ENCODE peak calls at places on chromosomes 2 and 18, in ten cellular contexts. V, K, Z, D, R, F, M, A, Q and P are unnamed samples.

GRCh38 chr2:240649331-240649730 is 24.1 kb downstream of the GPR35 start:
- DNase-seq in V (no peak), K (no peak), Z (no peak), D (no peak), R (no peak), F (peak), M (no peak), A (no peak), Q (no peak), P (no peak)

GRCh38 chr2:27296466-27296865 is 11.8 kb downstream of the UCN start:
- DNase-seq in V (no peak), K (no peak), Z (no peak), D (no peak), R (no peak), F (no peak), M (no peak), A (no peak), Q (no peak), P (peak)

GRCh38 chr2:96898135-96898505 is 28.2 kb upstream of the SEMA4C start:
- DNase-seq in V (no peak), K (no peak), Z (no peak), D (no peak), R (no peak), F (no peak), M (no peak), A (no peak), Q (no peak), P (no peak)

GRCh38 chr2:226898925-226899324 is 63.1 kb downstream of the RHBDD1 start:
- DNase-seq in V (no peak), K (no peak), Z (no peak), D (no peak), R (no peak), F (no peak), M (no peak), A (no peak), Q (no peak), P (no peak)

GRCh38 chr18:34224423-34225217 is at the start of gene NOL4:
- DNase-seq in V (no peak), K (no peak), Z (no peak), D (no peak), R (peak), F (no peak), M (no peak), A (peak), Q (no peak), P (no peak)

GRCh38 chr18:74625157-74625556 is 27.5 kb downstream of the ZNF407 start:
- DNase-seq in V (peak), K (no peak), Z (no peak), D (no peak), R (no peak), F (no peak), M (no peak), A (no peak), Q (no peak), P (no peak)

GRCh38 chr2:126655066-126655465 is 892 bp upstream of the GYPC start:
- DNase-seq in V (peak), K (peak), Z (no peak), D (no peak), R (no peak), F (no peak), M (no peak), A (no peak), Q (no peak), P (peak)

GRCh38 chr2:158723921-158724802 is 71.0 kb upstream of the DAPL1 start:
- DNase-seq in V (no peak), K (no peak), Z (no peak), D (no peak), R (peak), F (no peak), M (peak), A (no peak), Q (no peak), P (no peak)

GRCh38 chr2:114659895-114660294 is 217.5 kb downstream of the DPP10 start:
- DNase-seq in V (no peak), K (no peak), Z (no peak), D (no peak), R (no peak), F (no peak), M (no peak), A (no peak), Q (no peak), P (no peak)

GRCh38 chr2:96250188-96250587 is 15.6 kb downstream of the TMEM127 start:
- DNase-seq in V (no peak), K (no peak), Z (no peak), D (no peak), R (no peak), F (no peak), M (no peak), A (no peak), Q (no peak), P (no peak)

GRCh38 chr2:9631976-9632700 is 1.3 kb upstream of the YWHAQ start:
- DNase-seq in V (no peak), K (no peak), Z (no peak), D (no peak), R (no peak), F (no peak), M (no peak), A (no peak), Q (peak), P (no peak)

GRCh38 chr18:36849288-36850011 is 20.5 kb downstream of the KIAA1328 start:
- DNase-seq in V (peak), K (no peak), Z (no peak), D (no peak), R (no peak), F (no peak), M (no peak), A (no peak), Q (no peak), P (peak)

GRCh38 chr2:53268086-53268485 is 499.5 kb upstream of the CHAC2 start:
- DNase-seq in V (no peak), K (no peak), Z (no peak), D (no peak), R (no peak), F (no peak), M (peak), A (no peak), Q (no peak), P (no peak)

GRCh38 chr2:26521913-26522180 is 43.9 kb upstream of the OTOF start:
- DNase-seq in V (no peak), K (no peak), Z (no peak), D (no peak), R (no peak), F (no peak), M (no peak), A (no peak), Q (no peak), P (no peak)

GRCh38 chr2:230796280-230796862 is 68.4 kb upstream of the ITM2C start:
- DNase-seq in V (peak), K (no peak), Z (no peak), D (no peak), R (peak), F (no peak), M (peak), A (no peak), Q (no peak), P (peak)

GRCh38 chr2:69565431-69565839 is 78.1 kb downstream of the AAK1 start:
- DNase-seq in V (no peak), K (no peak), Z (peak), D (no peak), R (peak), F (peak), M (peak), A (peak), Q (peak), P (peak)

GRCh38 chr2:146633159-146633558 is 1211.7 kb upstream of the ACVR2A start:
- DNase-seq in V (no peak), K (no peak), Z (no peak), D (no peak), R (no peak), F (no peak), M (no peak), A (no peak), Q (no peak), P (no peak)

GRCh38 chr2:158013791-158014190 is 87.9 kb upstream of the UPP2 start:
- DNase-seq in V (no peak), K (no peak), Z (no peak), D (no peak), R (no peak), F (no peak), M (no peak), A (no peak), Q (no peak), P (no peak)

GRCh38 chr2:153766415-153766814 is 105.3 kb upstream of the GALNT13 start:
- DNase-seq in V (no peak), K (no peak), Z (no peak), D (no peak), R (no peak), F (no peak), M (no peak), A (no peak), Q (no peak), P (no peak)

GRCh38 chr2:5926896-5927512 is 234.8 kb downstream of the SOX11 start:
- DNase-seq in V (no peak), K (no peak), Z (no peak), D (no peak), R (no peak), F (no peak), M (no peak), A (no peak), Q (no peak), P (no peak)

GRCh38 chr2:200670313-200670712 is 84.5 kb downstream of the AOX1 start:
- DNase-seq in V (no peak), K (no peak), Z (no peak), D (no peak), R (no peak), F (no peak), M (no peak), A (no peak), Q (no peak), P (no peak)

GRCh38 chr2:102365763-102366162 is 10.2 kb downstream of the IL18R1 start:
- DNase-seq in V (no peak), K (no peak), Z (no peak), D (no peak), R (no peak), F (no peak), M (no peak), A (no peak), Q (no peak), P (no peak)

GRCh38 chr2:63849381-63850203 is 7.9 kb downstream of the UGP2 start:
- DNase-seq in V (no peak), K (no peak), Z (no peak), D (no peak), R (no peak), F (no peak), M (peak), A (no peak), Q (no peak), P (peak)

GRCh38 chr2:42128731-42129486 is 40.2 kb upstream of the EML4 start:
- DNase-seq in V (peak), K (no peak), Z (no peak), D (no peak), R (no peak), F (no peak), M (no peak), A (no peak), Q (no peak), P (no peak)

GRCh38 chr2:222399038-222399783 is 25.1 kb upstream of the SGPP2 start:
- DNase-seq in V (no peak), K (no peak), Z (no peak), D (no peak), R (peak), F (no peak), M (no peak), A (no peak), Q (no peak), P (no peak)

GRCh38 chr2:44495544-44495943 is 133.8 kb downstream of the CAMKMT start:
- DNase-seq in V (no peak), K (no peak), Z (no peak), D (no peak), R (no peak), F (no peak), M (no peak), A (no peak), Q (no peak), P (no peak)

GRCh38 chr18:63575680-63576079 is 11.5 kb upstream of the SERPINB13 start:
- DNase-seq in V (no peak), K (no peak), Z (no peak), D (no peak), R (peak), F (no peak), M (no peak), A (no peak), Q (no peak), P (no peak)

GRCh38 chr2:169232551-169233154 is 129.7 kb downstream of the LRP2 start:
- DNase-seq in V (no peak), K (no peak), Z (no peak), D (no peak), R (no peak), F (no peak), M (no peak), A (no peak), Q (no peak), P (no peak)

GRCh38 chr2:59888015-59888414 is 665.4 kb downstream of the BCL11A start:
- DNase-seq in V (no peak), K (no peak), Z (no peak), D (no peak), R (no peak), F (peak), M (no peak), A (no peak), Q (no peak), P (no peak)

GRCh38 chr2:220165401-220165800 is 538.0 kb downstream of the SLC4A3 start:
- DNase-seq in V (no peak), K (no peak), Z (no peak), D (no peak), R (peak), F (no peak), M (no peak), A (no peak), Q (no peak), P (no peak)

GRCh38 chr2:236793041-236794011 is 223.7 kb downstream of the ACKR3 start:
- DNase-seq in V (no peak), K (no peak), Z (no peak), D (no peak), R (no peak), F (no peak), M (no peak), A (no peak), Q (no peak), P (no peak)

GRCh38 chr2:232874677-232875223 is 4.7 kb downstream of the SNORC start:
- DNase-seq in V (no peak), K (no peak), Z (no peak), D (no peak), R (no peak), F (no peak), M (no peak), A (no peak), Q (no peak), P (no peak)

GRCh38 chr2:37361994-37362698 is 17.7 kb downstream of the QPCT start:
- DNase-seq in V (no peak), K (no peak), Z (no peak), D (no peak), R (peak), F (no peak), M (no peak), A (no peak), Q (no peak), P (no peak)

GRCh38 chr2:112812318-112813042 is 24.1 kb downstream of the IL1B start:
- DNase-seq in V (peak), K (no peak), Z (no peak), D (no peak), R (peak), F (no peak), M (no peak), A (no peak), Q (no peak), P (peak)

GRCh38 chr2:66270247-66270646 is 164.7 kb upstream of the MEIS1 start:
- DNase-seq in V (no peak), K (no peak), Z (no peak), D (no peak), R (peak), F (no peak), M (no peak), A (no peak), Q (no peak), P (no peak)

GRCh38 chr18:61582205-61582710 is 249.0 kb downstream of the CDH20 start:
- DNase-seq in V (no peak), K (peak), Z (no peak), D (no peak), R (no peak), F (no peak), M (no peak), A (no peak), Q (peak), P (no peak)
- TF ChIP-seq CTCF in V (no peak), K (peak), Z (no peak), D (no peak), R (no peak), F (peak), M (peak), A (no peak), Q (no peak), P (no peak)

GRCh38 chr18:4077204-4077603 is 377.9 kb downstream of the DLGAP1 start:
- DNase-seq in V (no peak), K (no peak), Z (no peak), D (no peak), R (no peak), F (no peak), M (no peak), A (no peak), Q (no peak), P (no peak)
- H3K4me3 ChIP-seq in V (no peak), K (no peak), Z (no peak), D (no peak), R (no peak), F (no peak), M (no peak), A (no peak), Q (no peak), P (no peak)

GRCh38 chr2:235026649-235027557 is 75.1 kb downstream of the SH3BP4 start:
- DNase-seq in V (peak), K (no peak), Z (peak), D (no peak), R (peak), F (no peak), M (peak), A (peak), Q (peak), P (peak)
- TF ChIP-seq CTCF in V (no peak), K (no peak), Z (no peak), D (no peak), R (no peak), F (no peak), M (no peak), A (no peak), Q (no peak), P (no peak)

GRCh38 chr18:80192653-80193385 is 54.5 kb downstream of the PARD6G start:
- DNase-seq in V (no peak), K (peak), Z (no peak), D (no peak), R (no peak), F (no peak), M (no peak), A (no peak), Q (no peak), P (no peak)
- H3K4me3 ChIP-seq in V (no peak), K (no peak), Z (no peak), D (no peak), R (no peak), F (no peak), M (no peak), A (no peak), Q (no peak), P (no peak)

GRCh38 chr18:59264136-59264571 is 9.1 kb downstream of the RAX start:
- DNase-seq in V (no peak), K (no peak), Z (no peak), D (no peak), R (no peak), F (no peak), M (no peak), A (no peak), Q (no peak), P (no peak)

GRCh38 chr18:59265246-59266018 is 7.8 kb downstream of the RAX start:
- DNase-seq in V (no peak), K (no peak), Z (no peak), D (no peak), R (no peak), F (no peak), M (no peak), A (peak), Q (no peak), P (no peak)

GRCh38 chr18:59263566-59264135 is 9.6 kb downstream of the RAX start:
- DNase-seq in V (no peak), K (no peak), Z (no peak), D (no peak), R (peak), F (no peak), M (no peak), A (no peak), Q (no peak), P (no peak)

GRCh38 chr18:59266019-59266369 is 7.3 kb downstream of the RAX start:
- DNase-seq in V (no peak), K (no peak), Z (no peak), D (no peak), R (no peak), F (no peak), M (no peak), A (no peak), Q (no peak), P (no peak)

DNA sequence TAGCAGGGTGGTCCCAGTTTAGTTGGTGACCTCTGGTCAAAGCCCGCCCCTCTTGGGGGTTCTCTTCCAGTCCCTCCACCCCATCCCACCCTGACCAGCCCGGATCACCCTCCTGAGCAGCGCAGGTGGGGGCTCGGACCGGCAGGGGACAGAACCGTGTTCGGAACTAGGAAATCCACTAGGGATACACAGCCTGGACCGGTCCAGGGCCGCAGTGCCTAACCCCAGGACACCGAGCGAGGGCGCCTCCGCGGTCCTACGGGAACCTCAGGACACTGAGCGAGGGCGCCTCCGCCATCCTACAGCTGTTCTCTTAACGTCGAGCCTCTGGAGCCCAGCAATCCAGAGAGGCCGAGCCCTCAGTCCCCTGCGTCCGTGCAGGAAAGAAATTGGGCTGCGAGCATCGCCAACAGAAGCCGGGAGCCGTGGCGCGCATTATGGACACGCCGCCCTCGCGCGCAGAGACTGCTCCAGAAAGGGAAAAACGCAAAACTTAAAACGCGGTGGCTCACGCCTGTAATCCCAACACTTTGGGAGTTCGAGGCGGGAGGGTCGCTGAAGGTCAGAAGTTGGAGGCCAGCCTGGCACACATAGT is 8.5 kb downstream of the RAX start:
- DNase-seq in V (no peak), K (no peak), Z (no peak), D (no peak), R (no peak), F (no peak), M (no peak), A (no peak), Q (no peak), P (no peak)
- TF ChIP-seq CTCF in V (no peak), K (no peak), Z (no peak), D (no peak), R (no peak), F (no peak), M (no peak), A (no peak), Q (no peak), P (no peak)

GRCh38 chr18:48968412-48969215 is 17.8 kb upstream of the SMAD7 start:
- DNase-seq in V (no peak), K (peak), Z (no peak), D (no peak), R (no peak), F (no peak), M (no peak), A (no peak), Q (no peak), P (no peak)
- H3K4me3 ChIP-seq in V (no peak), K (no peak), Z (no peak), D (no peak), R (no peak), F (no peak), M (no peak), A (no peak), Q (no peak), P (no peak)

DNA sequence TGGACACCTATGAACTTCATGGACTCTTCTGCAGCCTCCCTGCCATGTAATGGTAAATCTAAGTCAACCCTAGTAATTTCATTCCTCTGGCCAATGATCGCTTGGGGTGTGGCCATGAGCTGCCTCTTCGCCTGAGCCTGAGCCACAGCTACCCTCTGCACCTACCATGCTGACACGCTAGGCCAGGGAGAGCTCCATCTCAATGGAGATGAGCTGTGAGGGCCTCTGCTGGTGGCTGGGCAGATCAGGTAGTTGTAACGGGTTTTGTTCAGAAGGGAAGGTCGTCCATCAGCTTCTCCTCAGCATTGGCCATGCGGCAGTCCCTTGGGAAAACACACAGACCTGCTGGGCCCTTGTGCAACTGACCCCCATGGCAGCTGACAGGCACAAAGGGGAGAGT is 24.4 kb downstream of the MPHOSPH10 start:
- DNase-seq in V (no peak), K (no peak), Z (no peak), D (no peak), R (peak), F (no peak), M (peak), A (no peak), Q (no peak), P (no peak)
- TF ChIP-seq CTCF in V (no peak), K (no peak), Z (no peak), D (no peak), R (peak), F (no peak), M (peak), A (no peak), Q (no peak), P (peak)

DNA sequence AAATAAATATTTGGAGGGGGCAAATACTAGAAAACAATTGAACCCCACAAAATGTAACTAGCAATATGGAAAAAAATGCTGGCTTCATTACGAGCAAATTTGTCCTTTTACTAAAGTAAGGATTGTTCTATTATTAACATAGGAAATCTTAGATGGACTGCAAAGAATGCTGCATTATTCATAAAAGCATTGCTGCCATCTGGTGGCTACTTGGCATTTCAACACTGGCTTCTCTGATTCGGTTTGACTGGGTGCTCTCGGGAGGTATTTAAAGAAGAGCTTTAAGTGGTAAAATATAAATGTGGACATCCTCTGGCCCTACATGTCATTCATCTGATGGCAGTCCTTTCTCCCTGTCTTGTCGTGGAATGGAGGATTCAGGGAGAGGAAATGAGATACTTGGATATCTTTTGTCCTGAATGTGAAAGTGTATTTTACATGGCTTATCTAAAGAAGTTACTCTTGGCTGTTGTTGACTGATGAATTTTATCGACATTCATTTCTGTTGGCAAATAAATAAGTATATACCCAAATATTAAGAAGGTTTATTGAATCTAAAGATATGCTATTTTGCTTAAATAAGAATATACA is 130.2 kb downstream of the ARHGAP15 start:
- DNase-seq in V (peak), K (no peak), Z (peak), D (no peak), R (peak), F (peak), M (peak), A (no peak), Q (peak), P (peak)
- H3K4me3 ChIP-seq in V (peak), K (peak), Z (no peak), D (peak), R (no peak), F (no peak), M (no peak), A (no peak), Q (no peak), P (no peak)